ENCODE peak calls at places on chromosomes 2 and 18, in ten cellular contexts. O is MCF 10A; V is NB4; R is CD4-positive, alpha-beta T cell; P is nephron progenitor cell; T is progenitor cell of endocrine pancreas; U is mesothelial cell of epicardium; N is mucosa of descending colon; S is SK-N-SH; C is GM12865. D is an unnamed sample.

GRCh38 chr2:189927823-189928222 is 134.7 kb downstream of the MSTN start:
- DNase-seq in O (peak; percentile 8), V (no peak), R (no peak), P (no peak), T (no peak), U (no peak), N (no peak), S (no peak), C (no peak), D (no peak)

GRCh38 chr18:79524181-79525078 is 128.7 kb downstream of the NFATC1 start:
- DNase-seq in O (no peak), V (peak; percentile 54), R (no peak), P (no peak), T (no peak), U (no peak), N (peak; percentile 37), S (no peak), C (peak; percentile 8), D (no peak)

GRCh38 chr2:74515271-74516069 is 1.2 kb downstream of the TLX2 start:
- DNase-seq in O (no peak), V (no peak), R (no peak), P (peak; percentile 46), T (peak; percentile 24), U (no peak), N (peak; percentile 56), S (peak; percentile 57), C (no peak), D (no peak)

GRCh38 chr2:182594286-182594685 is 121.8 kb upstream of the DNAJC10 start:
- DNase-seq in O (no peak), V (no peak), R (no peak), P (no peak), T (no peak), U (no peak), N (no peak), S (no peak), C (no peak), D (no peak)

GRCh38 chr2:174974131-174974530 is 31.1 kb downstream of the CHN1 start:
- DNase-seq in O (no peak), V (no peak), R (no peak), P (no peak), T (no peak), U (no peak), N (no peak), S (no peak), C (no peak), D (no peak)

GRCh38 chr2:164545484-164545883 is 75.8 kb downstream of the GRB14 start:
- DNase-seq in O (no peak), V (no peak), R (no peak), P (no peak), T (no peak), U (no peak), N (no peak), S (no peak), C (no peak), D (no peak)

GRCh38 chr2:14781148-14781547 is 148.6 kb downstream of the LRATD1 start:
- DNase-seq in O (no peak), V (no peak), R (no peak), P (no peak), T (no peak), U (no peak), N (no peak), S (no peak), C (no peak), D (no peak)

GRCh38 chr18:22348521-22349316 is 69.0 kb downstream of the CTAGE1 start:
- DNase-seq in O (peak; percentile 44), V (no peak), R (no peak), P (peak; percentile 68), T (peak; percentile 48), U (peak; percentile 62), N (peak; percentile 82), S (no peak), C (no peak), D (peak; percentile 41)

GRCh38 chr2:67295851-67296250 is 101.3 kb upstream of the ETAA1 start:
- DNase-seq in O (no peak), V (no peak), R (no peak), P (no peak), T (no peak), U (no peak), N (no peak), S (no peak), C (no peak), D (no peak)

GRCh38 chr2:171880774-171881173 is 13.3 kb downstream of the SLC25A12 start:
- DNase-seq in O (no peak), V (no peak), R (no peak), P (no peak), T (no peak), U (no peak), N (no peak), S (no peak), C (no peak), D (no peak)

GRCh38 chr2:233410191-233410760 is 56.0 kb downstream of the DGKD start:
- DNase-seq in O (no peak), V (no peak), R (no peak), P (no peak), T (no peak), U (no peak), N (no peak), S (no peak), C (no peak), D (no peak)

GRCh38 chr2:108268001-108268400 is 20.7 kb upstream of the SULT1C2 start:
- DNase-seq in O (peak; percentile 66), V (no peak), R (no peak), P (no peak), T (no peak), U (no peak), N (no peak), S (no peak), C (no peak), D (peak; percentile 21)

GRCh38 chr2:234240917-234241316 is 190.4 kb downstream of the SPP2 start:
- DNase-seq in O (no peak), V (no peak), R (no peak), P (no peak), T (no peak), U (no peak), N (no peak), S (no peak), C (no peak), D (no peak)

GRCh38 chr2:36329746-36330145 is 25.8 kb upstream of the CRIM1 start:
- DNase-seq in O (no peak), V (no peak), R (no peak), P (no peak), T (no peak), U (no peak), N (no peak), S (no peak), C (no peak), D (no peak)

GRCh38 chr2:101768480-101769077 is 71.1 kb downstream of the MAP4K4 start:
- DNase-seq in O (no peak), V (no peak), R (no peak), P (no peak), T (no peak), U (no peak), N (no peak), S (no peak), C (no peak), D (no peak)
- TF ChIP-seq CTCF in O (no peak), V (no peak), R (no peak), P (no peak), T (no peak), U (no peak), N (no peak), S (no peak), C (no peak), D (no peak)

DNA sequence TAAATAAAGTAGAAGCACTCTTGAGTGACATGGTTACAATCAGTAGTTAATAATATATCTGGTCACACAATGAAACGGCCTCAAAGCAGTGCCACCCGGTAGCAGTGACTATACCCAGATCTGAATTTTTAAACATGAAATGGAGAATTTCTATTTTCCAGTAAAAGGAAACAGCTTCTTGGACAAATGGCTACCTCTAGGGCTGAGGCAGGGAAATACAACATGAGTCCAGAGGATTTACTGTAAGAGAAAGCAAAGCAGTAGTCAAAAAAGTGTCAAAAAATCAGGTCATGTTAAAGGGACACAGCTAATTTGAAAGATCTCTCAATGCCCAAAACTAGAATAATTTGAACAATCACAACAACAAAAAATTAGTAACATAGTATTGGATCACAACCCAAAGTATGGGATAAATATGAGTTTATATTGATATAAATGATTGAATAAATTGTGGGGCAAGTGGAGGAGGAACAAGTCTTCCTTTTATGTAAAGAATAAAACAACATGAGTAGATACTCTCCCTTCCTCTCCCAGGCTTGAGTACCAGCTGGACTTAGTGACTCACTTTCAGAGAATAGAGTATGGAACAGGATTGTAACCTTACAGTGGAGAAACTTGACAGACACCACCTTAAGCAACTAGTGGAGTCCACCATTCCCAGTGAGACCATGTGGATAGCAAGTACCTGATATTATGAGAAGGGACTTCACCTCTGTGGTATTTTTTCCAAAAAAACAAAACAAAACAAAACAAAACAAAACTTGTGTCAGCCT is 180.8 kb downstream of the MBD2 start:
- DNase-seq in O (peak; percentile 30), V (no peak), R (no peak), P (no peak), T (no peak), U (no peak), N (no peak), S (no peak), C (no peak), D (no peak)
- TF ChIP-seq CTCF in O (no peak), V (no peak), R (no peak), P (no peak), T (no peak), U (no peak), N (no peak), S (no peak), C (no peak), D (peak; percentile 20)

DNA sequence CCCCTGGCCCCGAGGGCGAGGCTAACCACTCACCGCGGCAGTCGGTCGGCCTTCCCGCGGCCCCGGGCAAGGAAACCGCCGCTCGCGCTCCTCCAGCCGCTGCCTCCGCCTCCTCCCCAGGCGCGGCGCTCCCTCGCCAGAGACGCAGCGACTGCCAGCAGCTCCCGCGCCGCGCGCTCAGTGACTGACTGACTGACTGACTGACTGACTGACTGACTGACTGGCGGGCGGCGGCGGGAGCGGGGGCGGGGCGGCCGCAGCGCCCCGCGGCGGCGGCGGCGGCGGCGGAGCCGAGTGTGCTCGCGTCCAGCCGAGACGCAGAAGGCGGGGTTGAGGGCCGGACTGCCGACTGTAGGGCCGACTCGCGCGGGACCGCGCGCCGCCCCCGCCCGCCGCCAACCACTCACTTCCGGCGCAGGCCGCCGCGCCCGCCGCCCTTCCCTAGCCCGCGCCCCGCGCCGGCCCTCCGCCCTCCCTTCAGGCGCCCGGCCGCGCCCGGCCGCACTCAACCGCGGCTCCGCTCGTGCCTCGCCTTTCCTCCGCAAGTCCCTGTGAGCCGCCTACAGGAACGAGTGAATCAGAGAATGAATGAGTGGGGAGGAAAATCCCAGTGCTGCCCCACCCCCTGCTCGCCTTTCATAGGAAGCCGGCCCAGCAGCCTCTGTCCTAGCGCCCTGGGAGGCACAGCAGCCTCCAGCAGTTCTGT is at the start of gene RAPH1:
- DNase-seq in O (peak; percentile 84), V (peak; percentile 70), R (peak; percentile 35), P (peak; percentile 86), T (peak; percentile 65), U (peak; percentile 66), N (peak; percentile 93), S (peak; percentile 95), C (peak; percentile 57), D (no peak)
- TF ChIP-seq CTCF in O (no peak), V (no peak), R (no peak), P (no peak), T (no peak), U (no peak), N (no peak), S (no peak), C (no peak), D (no peak)

DNA sequence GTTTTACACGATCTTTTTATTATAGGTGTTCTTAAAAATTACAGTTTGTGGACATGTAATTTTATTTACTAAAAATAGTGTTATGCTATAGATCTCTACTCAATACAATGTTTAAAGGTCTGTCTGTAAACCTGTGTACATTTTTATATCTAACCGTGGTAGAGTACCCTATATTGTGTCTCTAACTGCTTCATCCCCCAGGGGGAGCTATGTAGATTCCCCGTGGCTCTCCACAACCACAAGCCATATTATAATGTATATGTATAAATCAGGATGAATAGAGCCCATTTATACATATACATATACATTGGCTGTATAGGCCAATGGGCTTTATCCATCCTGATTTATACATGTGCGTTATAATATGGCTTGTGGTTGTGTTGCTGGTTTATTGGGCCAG is 59.4 kb downstream of the ADAM23 start:
- DNase-seq in O (no peak), V (no peak), R (no peak), P (no peak), T (no peak), U (no peak), N (no peak), S (no peak), C (no peak), D (no peak)
- TF ChIP-seq CTCF in O (no peak), V (no peak), R (peak; percentile 21), P (no peak), T (no peak), U (no peak), N (no peak), S (no peak), C (no peak), D (no peak)